ENCODE peak calls at places on chromosome 6, in six cellular contexts. One of them, this sample, is unnamed.

GRCh38 chr6:35309611-35310264 is 12.1 kb downstream of the DEF6 start:
- DNase-seq in fibroblast of pulmonary artery: no peak
- DNase-seq in transverse colon: no peak
- DNase-seq in glutamatergic neuron: no peak
- DNase-seq in AG10803: no peak
- DNase-seq in natural killer cell treated with Interleukin-12 subunit alpha and Interleukin-12 subunit beta and Interleukin-15 and Interleukin-18, amount 100 ng/mL, for 72 hours: no peak
- DNase-seq in this sample: no peak

GRCh38 chr6:140879861-140880260 is 1252.9 kb upstream of the GJE1 start:
- DNase-seq in fibroblast of pulmonary artery: peak
- DNase-seq in transverse colon: no peak
- DNase-seq in glutamatergic neuron: no peak
- DNase-seq in AG10803: peak
- DNase-seq in natural killer cell treated with Interleukin-12 subunit alpha and Interleukin-12 subunit beta and Interleukin-15 and Interleukin-18, amount 100 ng/mL, for 72 hours: no peak
- DNase-seq in this sample: no peak

GRCh38 chr6:127173541-127173940 is 55.1 kb downstream of the RSPO3 start:
- DNase-seq in fibroblast of pulmonary artery: no peak
- DNase-seq in transverse colon: no peak
- DNase-seq in glutamatergic neuron: no peak
- DNase-seq in AG10803: no peak
- DNase-seq in natural killer cell treated with Interleukin-12 subunit alpha and Interleukin-12 subunit beta and Interleukin-15 and Interleukin-18, amount 100 ng/mL, for 72 hours: no peak
- DNase-seq in this sample: no peak

GRCh38 chr6:26240157-26240980 is 124.6 kb upstream of the BTN3A2 start:
- DNase-seq in fibroblast of pulmonary artery: peak
- DNase-seq in transverse colon: peak
- DNase-seq in glutamatergic neuron: peak
- DNase-seq in AG10803: peak
- DNase-seq in natural killer cell treated with Interleukin-12 subunit alpha and Interleukin-12 subunit beta and Interleukin-15 and Interleukin-18, amount 100 ng/mL, for 72 hours: peak
- DNase-seq in this sample: no peak

GRCh38 chr6:142331075-142331551 is 29.3 kb downstream of the ADGRG6 start:
- DNase-seq in fibroblast of pulmonary artery: peak
- DNase-seq in transverse colon: no peak
- DNase-seq in glutamatergic neuron: no peak
- DNase-seq in AG10803: peak
- DNase-seq in natural killer cell treated with Interleukin-12 subunit alpha and Interleukin-12 subunit beta and Interleukin-15 and Interleukin-18, amount 100 ng/mL, for 72 hours: no peak
- DNase-seq in this sample: no peak

GRCh38 chr6:34334796-34335416 is 57.6 kb downstream of the NUDT3 start:
- DNase-seq in fibroblast of pulmonary artery: no peak
- DNase-seq in transverse colon: no peak
- DNase-seq in glutamatergic neuron: no peak
- DNase-seq in AG10803: peak
- DNase-seq in natural killer cell treated with Interleukin-12 subunit alpha and Interleukin-12 subunit beta and Interleukin-15 and Interleukin-18, amount 100 ng/mL, for 72 hours: no peak
- DNase-seq in this sample: no peak

GRCh38 chr6:158402184-158402583 is 89.9 kb downstream of the TULP4 start:
- DNase-seq in fibroblast of pulmonary artery: no peak
- DNase-seq in transverse colon: no peak
- DNase-seq in glutamatergic neuron: no peak
- DNase-seq in AG10803: no peak
- DNase-seq in natural killer cell treated with Interleukin-12 subunit alpha and Interleukin-12 subunit beta and Interleukin-15 and Interleukin-18, amount 100 ng/mL, for 72 hours: no peak
- DNase-seq in this sample: peak

GRCh38 chr6:110520992-110521543 is 44.7 kb upstream of the SLC22A16 start:
- DNase-seq in fibroblast of pulmonary artery: no peak
- DNase-seq in transverse colon: no peak
- DNase-seq in glutamatergic neuron: no peak
- DNase-seq in AG10803: no peak
- DNase-seq in natural killer cell treated with Interleukin-12 subunit alpha and Interleukin-12 subunit beta and Interleukin-15 and Interleukin-18, amount 100 ng/mL, for 72 hours: no peak
- DNase-seq in this sample: no peak

GRCh38 chr6:37517411-37517812 is 17.7 kb upstream of the CCDC167 start:
- DNase-seq in fibroblast of pulmonary artery: no peak
- DNase-seq in transverse colon: peak
- DNase-seq in glutamatergic neuron: peak
- DNase-seq in AG10803: peak
- DNase-seq in natural killer cell treated with Interleukin-12 subunit alpha and Interleukin-12 subunit beta and Interleukin-15 and Interleukin-18, amount 100 ng/mL, for 72 hours: peak
- DNase-seq in this sample: no peak

GRCh38 chr6:152112503-152113261 is 305.2 kb downstream of the ESR1 start:
- DNase-seq in fibroblast of pulmonary artery: no peak
- DNase-seq in transverse colon: peak
- DNase-seq in glutamatergic neuron: no peak
- DNase-seq in AG10803: no peak
- DNase-seq in natural killer cell treated with Interleukin-12 subunit alpha and Interleukin-12 subunit beta and Interleukin-15 and Interleukin-18, amount 100 ng/mL, for 72 hours: no peak
- DNase-seq in this sample: peak

GRCh38 chr6:90393232-90393884 is 96.7 kb upstream of the BACH2 start:
- DNase-seq in fibroblast of pulmonary artery: peak
- DNase-seq in transverse colon: peak
- DNase-seq in glutamatergic neuron: peak
- DNase-seq in AG10803: peak
- DNase-seq in natural killer cell treated with Interleukin-12 subunit alpha and Interleukin-12 subunit beta and Interleukin-15 and Interleukin-18, amount 100 ng/mL, for 72 hours: peak
- DNase-seq in this sample: peak

GRCh38 chr6:38378801-38379200 is 260.9 kb downstream of the BTBD9 start:
- DNase-seq in fibroblast of pulmonary artery: no peak
- DNase-seq in transverse colon: no peak
- DNase-seq in glutamatergic neuron: no peak
- DNase-seq in AG10803: no peak
- DNase-seq in natural killer cell treated with Interleukin-12 subunit alpha and Interleukin-12 subunit beta and Interleukin-15 and Interleukin-18, amount 100 ng/mL, for 72 hours: no peak
- DNase-seq in this sample: no peak

GRCh38 chr6:143806282-143807102 is 36.6 kb upstream of the LTV1 start:
- DNase-seq in fibroblast of pulmonary artery: peak
- DNase-seq in transverse colon: no peak
- DNase-seq in glutamatergic neuron: no peak
- DNase-seq in AG10803: peak
- DNase-seq in natural killer cell treated with Interleukin-12 subunit alpha and Interleukin-12 subunit beta and Interleukin-15 and Interleukin-18, amount 100 ng/mL, for 72 hours: no peak
- DNase-seq in this sample: no peak

GRCh38 chr6:30690403-30691207 is at the start of gene NRM:
- DNase-seq in fibroblast of pulmonary artery: peak
- DNase-seq in transverse colon: peak
- DNase-seq in glutamatergic neuron: peak
- DNase-seq in AG10803: peak
- DNase-seq in natural killer cell treated with Interleukin-12 subunit alpha and Interleukin-12 subunit beta and Interleukin-15 and Interleukin-18, amount 100 ng/mL, for 72 hours: peak
- DNase-seq in this sample: peak

GRCh38 chr6:163836916-163837660 is 422.6 kb downstream of the QKI start:
- DNase-seq in fibroblast of pulmonary artery: no peak
- DNase-seq in transverse colon: no peak
- DNase-seq in glutamatergic neuron: no peak
- DNase-seq in AG10803: no peak
- DNase-seq in natural killer cell treated with Interleukin-12 subunit alpha and Interleukin-12 subunit beta and Interleukin-15 and Interleukin-18, amount 100 ng/mL, for 72 hours: no peak
- DNase-seq in this sample: no peak

GRCh38 chr6:36598739-36599318 is 4.7 kb downstream of the SRSF3 start:
- DNase-seq in fibroblast of pulmonary artery: no peak
- DNase-seq in transverse colon: peak
- DNase-seq in glutamatergic neuron: no peak
- DNase-seq in AG10803: no peak
- DNase-seq in natural killer cell treated with Interleukin-12 subunit alpha and Interleukin-12 subunit beta and Interleukin-15 and Interleukin-18, amount 100 ng/mL, for 72 hours: no peak
- DNase-seq in this sample: no peak

GRCh38 chr6:45175272-45175671 is 152.9 kb upstream of the RUNX2 start:
- DNase-seq in fibroblast of pulmonary artery: no peak
- DNase-seq in transverse colon: no peak
- DNase-seq in glutamatergic neuron: no peak
- DNase-seq in AG10803: no peak
- DNase-seq in natural killer cell treated with Interleukin-12 subunit alpha and Interleukin-12 subunit beta and Interleukin-15 and Interleukin-18, amount 100 ng/mL, for 72 hours: no peak
- DNase-seq in this sample: no peak

GRCh38 chr6:45881705-45882435 is 133.8 kb downstream of the CLIC5 start:
- DNase-seq in fibroblast of pulmonary artery: no peak
- DNase-seq in transverse colon: no peak
- DNase-seq in glutamatergic neuron: no peak
- DNase-seq in AG10803: no peak
- DNase-seq in natural killer cell treated with Interleukin-12 subunit alpha and Interleukin-12 subunit beta and Interleukin-15 and Interleukin-18, amount 100 ng/mL, for 72 hours: no peak
- DNase-seq in this sample: no peak

GRCh38 chr6:24933868-24934401 is 1.8 kb downstream of the RIPOR2 start:
- DNase-seq in fibroblast of pulmonary artery: peak
- DNase-seq in transverse colon: peak
- DNase-seq in glutamatergic neuron: no peak
- DNase-seq in AG10803: no peak
- DNase-seq in natural killer cell treated with Interleukin-12 subunit alpha and Interleukin-12 subunit beta and Interleukin-15 and Interleukin-18, amount 100 ng/mL, for 72 hours: no peak
- DNase-seq in this sample: peak

GRCh38 chr6:133835901-133836300 is 53.0 kb upstream of the TCF21 start:
- DNase-seq in fibroblast of pulmonary artery: peak
- DNase-seq in transverse colon: no peak
- DNase-seq in glutamatergic neuron: no peak
- DNase-seq in AG10803: peak
- DNase-seq in natural killer cell treated with Interleukin-12 subunit alpha and Interleukin-12 subunit beta and Interleukin-15 and Interleukin-18, amount 100 ng/mL, for 72 hours: no peak
- DNase-seq in this sample: no peak

GRCh38 chr6:2507638-2508037 is 243.1 kb downstream of the MYLK4 start:
- DNase-seq in fibroblast of pulmonary artery: no peak
- DNase-seq in transverse colon: no peak
- DNase-seq in glutamatergic neuron: no peak
- DNase-seq in AG10803: no peak
- DNase-seq in natural killer cell treated with Interleukin-12 subunit alpha and Interleukin-12 subunit beta and Interleukin-15 and Interleukin-18, amount 100 ng/mL, for 72 hours: no peak
- DNase-seq in this sample: no peak

GRCh38 chr6:82144007-82144851 is 103.3 kb downstream of the IBTK start:
- DNase-seq in fibroblast of pulmonary artery: peak
- DNase-seq in transverse colon: peak
- DNase-seq in glutamatergic neuron: no peak
- DNase-seq in AG10803: peak
- DNase-seq in natural killer cell treated with Interleukin-12 subunit alpha and Interleukin-12 subunit beta and Interleukin-15 and Interleukin-18, amount 100 ng/mL, for 72 hours: no peak
- DNase-seq in this sample: peak

GRCh38 chr6:112085666-112086065 is 1.6 kb downstream of the TUBE1 start:
- DNase-seq in fibroblast of pulmonary artery: no peak
- DNase-seq in transverse colon: no peak
- DNase-seq in glutamatergic neuron: no peak
- DNase-seq in AG10803: no peak
- DNase-seq in natural killer cell treated with Interleukin-12 subunit alpha and Interleukin-12 subunit beta and Interleukin-15 and Interleukin-18, amount 100 ng/mL, for 72 hours: no peak
- DNase-seq in this sample: no peak

GRCh38 chr6:62446647-62447316 is 160.8 kb upstream of the KHDRBS2 start:
- DNase-seq in fibroblast of pulmonary artery: no peak
- DNase-seq in transverse colon: no peak
- DNase-seq in glutamatergic neuron: no peak
- DNase-seq in AG10803: no peak
- DNase-seq in natural killer cell treated with Interleukin-12 subunit alpha and Interleukin-12 subunit beta and Interleukin-15 and Interleukin-18, amount 100 ng/mL, for 72 hours: no peak
- DNase-seq in this sample: no peak

GRCh38 chr6:107656883-107657282 is 167.0 kb downstream of the SOBP start:
- DNase-seq in fibroblast of pulmonary artery: no peak
- DNase-seq in transverse colon: no peak
- DNase-seq in glutamatergic neuron: no peak
- DNase-seq in AG10803: no peak
- DNase-seq in natural killer cell treated with Interleukin-12 subunit alpha and Interleukin-12 subunit beta and Interleukin-15 and Interleukin-18, amount 100 ng/mL, for 72 hours: no peak
- DNase-seq in this sample: no peak

GRCh38 chr6:33316603-33317417 is 734 bp downstream of the ZBTB22 start:
- DNase-seq in fibroblast of pulmonary artery: no peak
- DNase-seq in transverse colon: no peak
- DNase-seq in glutamatergic neuron: no peak
- DNase-seq in AG10803: no peak
- DNase-seq in natural killer cell treated with Interleukin-12 subunit alpha and Interleukin-12 subunit beta and Interleukin-15 and Interleukin-18, amount 100 ng/mL, for 72 hours: peak
- DNase-seq in this sample: no peak

GRCh38 chr6:87436435-87436834 is 28.7 kb downstream of the CFAP206 start:
- DNase-seq in fibroblast of pulmonary artery: peak
- DNase-seq in transverse colon: peak
- DNase-seq in glutamatergic neuron: no peak
- DNase-seq in AG10803: peak
- DNase-seq in natural killer cell treated with Interleukin-12 subunit alpha and Interleukin-12 subunit beta and Interleukin-15 and Interleukin-18, amount 100 ng/mL, for 72 hours: no peak
- DNase-seq in this sample: no peak

GRCh38 chr6:45351667-45352066 is 23.5 kb downstream of the RUNX2 start:
- DNase-seq in fibroblast of pulmonary artery: no peak
- DNase-seq in transverse colon: no peak
- DNase-seq in glutamatergic neuron: no peak
- DNase-seq in AG10803: no peak
- DNase-seq in natural killer cell treated with Interleukin-12 subunit alpha and Interleukin-12 subunit beta and Interleukin-15 and Interleukin-18, amount 100 ng/mL, for 72 hours: no peak
- DNase-seq in this sample: no peak

GRCh38 chr6:166640342-166641043 is 13.4 kb upstream of the RPS6KA2 start:
- DNase-seq in fibroblast of pulmonary artery: peak
- DNase-seq in transverse colon: no peak
- DNase-seq in glutamatergic neuron: no peak
- DNase-seq in AG10803: no peak
- DNase-seq in natural killer cell treated with Interleukin-12 subunit alpha and Interleukin-12 subunit beta and Interleukin-15 and Interleukin-18, amount 100 ng/mL, for 72 hours: no peak
- DNase-seq in this sample: no peak

GRCh38 chr6:138654715-138655634 is 118.6 kb upstream of the CCDC28A start:
- DNase-seq in fibroblast of pulmonary artery: peak
- DNase-seq in transverse colon: no peak
- DNase-seq in glutamatergic neuron: no peak
- DNase-seq in AG10803: peak
- DNase-seq in natural killer cell treated with Interleukin-12 subunit alpha and Interleukin-12 subunit beta and Interleukin-15 and Interleukin-18, amount 100 ng/mL, for 72 hours: no peak
- DNase-seq in this sample: no peak

GRCh38 chr6:38452816-38453215 is 186.9 kb downstream of the BTBD9 start:
- DNase-seq in fibroblast of pulmonary artery: no peak
- DNase-seq in transverse colon: no peak
- DNase-seq in glutamatergic neuron: no peak
- DNase-seq in AG10803: peak
- DNase-seq in natural killer cell treated with Interleukin-12 subunit alpha and Interleukin-12 subunit beta and Interleukin-15 and Interleukin-18, amount 100 ng/mL, for 72 hours: no peak
- DNase-seq in this sample: no peak

GRCh38 chr6:166598441-166599138 is 12.1 kb upstream of the RAMACL start:
- DNase-seq in fibroblast of pulmonary artery: peak
- DNase-seq in transverse colon: no peak
- DNase-seq in glutamatergic neuron: no peak
- DNase-seq in AG10803: peak
- DNase-seq in natural killer cell treated with Interleukin-12 subunit alpha and Interleukin-12 subunit beta and Interleukin-15 and Interleukin-18, amount 100 ng/mL, for 72 hours: no peak
- DNase-seq in this sample: no peak

This sample was measured in BE2C.